ENCODE peak calls at places on chromosomes 12 and 14, in five cellular contexts. One of them, this sample, is unnamed.

GRCh38 chr12:88553941-88554658 is 26.2 kb downstream of the KITLG start:
- DNase-seq in brain microvascular endothelial cell: peak
- DNase-seq in effector memory CD4-positive, alpha-beta T cell: no peak
- DNase-seq in colonic mucosa: no peak
- DNase-seq in GM23248: peak
- DNase-seq in this sample: no peak

GRCh38 chr14:94345344-94346072 is 22.4 kb upstream of the SERPINA6 start:
- DNase-seq in effector memory CD4-positive, alpha-beta T cell: peak
- DNase-seq in colonic mucosa: no peak
- DNase-seq in brain microvascular endothelial cell: peak
- DNase-seq in GM23248: peak
- DNase-seq in this sample: no peak

GRCh38 chr12:11976005-11976404 is 94.7 kb upstream of the BCL2L14 start:
- DNase-seq in brain microvascular endothelial cell: no peak
- DNase-seq in colonic mucosa: no peak
- DNase-seq in GM23248: no peak
- DNase-seq in effector memory CD4-positive, alpha-beta T cell: no peak
- DNase-seq in this sample: no peak

GRCh38 chr14:75278422-75279152 is at the start of gene FOS:
- DNase-seq in brain microvascular endothelial cell: peak
- DNase-seq in GM23248: peak
- DNase-seq in effector memory CD4-positive, alpha-beta T cell: peak
- DNase-seq in colonic mucosa: peak
- DNase-seq in this sample: peak

GRCh38 chr12:14111230-14111865 is 129.9 kb upstream of the GRIN2B start:
- DNase-seq in GM23248: no peak
- DNase-seq in colonic mucosa: no peak
- DNase-seq in effector memory CD4-positive, alpha-beta T cell: no peak
- DNase-seq in brain microvascular endothelial cell: no peak
- DNase-seq in this sample: no peak

GRCh38 chr12:109777544-109777943 is 55.7 kb downstream of the TRPV4 start:
- DNase-seq in colonic mucosa: peak
- DNase-seq in effector memory CD4-positive, alpha-beta T cell: no peak
- DNase-seq in GM23248: peak
- DNase-seq in brain microvascular endothelial cell: peak
- DNase-seq in this sample: peak

GRCh38 chr12:101267111-101267510 is 12.8 kb upstream of the UTP20 start:
- DNase-seq in colonic mucosa: no peak
- DNase-seq in effector memory CD4-positive, alpha-beta T cell: no peak
- DNase-seq in GM23248: no peak
- DNase-seq in brain microvascular endothelial cell: no peak
- DNase-seq in this sample: no peak

GRCh38 chr12:64518396-64518795 is 66.5 kb downstream of the TBK1 start:
- DNase-seq in GM23248: no peak
- DNase-seq in colonic mucosa: no peak
- DNase-seq in brain microvascular endothelial cell: no peak
- DNase-seq in effector memory CD4-positive, alpha-beta T cell: no peak
- DNase-seq in this sample: no peak

GRCh38 chr12:95998611-95999300 is 2.6 kb upstream of the HAL start:
- DNase-seq in GM23248: peak
- DNase-seq in brain microvascular endothelial cell: peak
- DNase-seq in effector memory CD4-positive, alpha-beta T cell: no peak
- DNase-seq in colonic mucosa: peak
- DNase-seq in this sample: peak

GRCh38 chr14:75168586-75169335 is 7.7 kb downstream of the TMED10 start:
- DNase-seq in GM23248: no peak
- DNase-seq in effector memory CD4-positive, alpha-beta T cell: no peak
- DNase-seq in colonic mucosa: no peak
- DNase-seq in brain microvascular endothelial cell: no peak
- DNase-seq in this sample: no peak

GRCh38 chr14:96693986-96694385 is 103.2 kb upstream of the VRK1 start:
- DNase-seq in colonic mucosa: no peak
- DNase-seq in brain microvascular endothelial cell: no peak
- DNase-seq in effector memory CD4-positive, alpha-beta T cell: no peak
- DNase-seq in GM23248: no peak
- DNase-seq in this sample: no peak

GRCh38 chr12:56189918-56190694 is 823 bp upstream of the SMARCC2 start:
- DNase-seq in brain microvascular endothelial cell: peak
- DNase-seq in GM23248: peak
- DNase-seq in effector memory CD4-positive, alpha-beta T cell: peak
- DNase-seq in colonic mucosa: peak
- DNase-seq in this sample: peak

GRCh38 chr14:103775506-103775905 is 59.9 kb downstream of the ZFYVE21 start:
- DNase-seq in effector memory CD4-positive, alpha-beta T cell: no peak
- DNase-seq in brain microvascular endothelial cell: no peak
- DNase-seq in GM23248: no peak
- DNase-seq in colonic mucosa: no peak
- DNase-seq in this sample: no peak

GRCh38 chr12:59372971-59373370 is 222.9 kb upstream of the SLC16A7 start:
- DNase-seq in effector memory CD4-positive, alpha-beta T cell: no peak
- DNase-seq in colonic mucosa: no peak
- DNase-seq in GM23248: peak
- DNase-seq in brain microvascular endothelial cell: peak
- DNase-seq in this sample: no peak

GRCh38 chr14:25116607-25117006 is 66.7 kb upstream of the STXBP6 start:
- DNase-seq in GM23248: peak
- DNase-seq in colonic mucosa: no peak
- DNase-seq in brain microvascular endothelial cell: no peak
- DNase-seq in effector memory CD4-positive, alpha-beta T cell: no peak
- DNase-seq in this sample: no peak

GRCh38 chr14:105200074-105200473 is 19.0 kb upstream of the NUDT14 start:
- DNase-seq in brain microvascular endothelial cell: no peak
- DNase-seq in GM23248: no peak
- DNase-seq in colonic mucosa: no peak
- DNase-seq in effector memory CD4-positive, alpha-beta T cell: no peak
- DNase-seq in this sample: no peak

GRCh38 chr12:110687770-110688169 is 1.1 kb downstream of the HVCN1 start:
- DNase-seq in colonic mucosa: no peak
- DNase-seq in effector memory CD4-positive, alpha-beta T cell: no peak
- DNase-seq in brain microvascular endothelial cell: no peak
- DNase-seq in GM23248: no peak
- DNase-seq in this sample: no peak

GRCh38 chr12:92133795-92134637 is 11.6 kb downstream of the BTG1 start:
- DNase-seq in GM23248: no peak
- DNase-seq in brain microvascular endothelial cell: no peak
- DNase-seq in effector memory CD4-positive, alpha-beta T cell: no peak
- DNase-seq in colonic mucosa: no peak
- DNase-seq in this sample: no peak

GRCh38 chr12:92134638-92135274 is 10.9 kb downstream of the BTG1 start:
- DNase-seq in effector memory CD4-positive, alpha-beta T cell: no peak
- DNase-seq in brain microvascular endothelial cell: no peak
- DNase-seq in colonic mucosa: no peak
- DNase-seq in GM23248: peak
- DNase-seq in this sample: no peak

GRCh38 chr12:92138144-92138543 is 7.5 kb downstream of the BTG1 start:
- DNase-seq in GM23248: peak
- DNase-seq in brain microvascular endothelial cell: no peak
- DNase-seq in effector memory CD4-positive, alpha-beta T cell: no peak
- DNase-seq in colonic mucosa: no peak
- DNase-seq in this sample: no peak

GRCh38 chr12:92136883-92137582 is 8.6 kb downstream of the BTG1 start:
- DNase-seq in effector memory CD4-positive, alpha-beta T cell: no peak
- DNase-seq in colonic mucosa: no peak
- DNase-seq in brain microvascular endothelial cell: peak
- DNase-seq in GM23248: peak
- DNase-seq in this sample: peak

DNA sequence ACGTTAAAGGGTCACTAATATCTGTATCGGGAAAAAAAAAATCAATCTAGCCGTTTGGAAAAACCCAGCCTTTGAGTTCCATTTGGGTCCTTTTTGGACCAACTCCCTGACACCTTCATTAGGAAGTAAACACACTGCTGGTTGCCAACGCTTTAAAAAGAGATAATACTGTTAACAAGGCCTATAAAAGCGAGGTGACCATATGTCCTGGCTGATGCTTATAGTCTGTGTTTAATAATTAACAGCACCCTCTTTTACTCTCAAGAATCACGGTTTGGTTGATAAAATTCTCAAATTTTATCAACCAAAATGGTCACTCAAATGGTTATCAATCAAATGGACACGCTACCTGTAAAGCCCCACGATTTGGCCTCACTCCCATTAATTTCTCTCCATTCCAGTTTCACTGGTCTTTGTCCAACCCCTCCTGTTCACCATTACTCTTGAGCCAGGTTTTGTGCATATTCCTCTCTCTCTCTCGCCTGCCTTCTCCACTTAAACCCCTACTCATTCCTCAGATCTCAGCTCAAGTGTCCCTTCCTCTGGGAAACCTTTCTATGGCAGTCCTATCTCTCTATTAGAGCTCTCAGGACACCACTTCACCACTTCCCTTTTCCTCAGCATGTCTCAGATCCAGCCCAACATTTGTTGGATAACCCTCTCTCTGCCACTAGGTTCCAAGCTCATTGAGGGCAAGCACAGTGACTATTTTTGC is 9.5 kb downstream of the BTG1 start:
- DNase-seq in colonic mucosa: no peak
- DNase-seq in effector memory CD4-positive, alpha-beta T cell: no peak
- DNase-seq in brain microvascular endothelial cell: no peak
- DNase-seq in GM23248: no peak
- DNase-seq in this sample: no peak
- H3K4me3 ChIP-seq in colonic mucosa: no peak
- H3K4me3 ChIP-seq in effector memory CD4-positive, alpha-beta T cell: peak
- H3K4me3 ChIP-seq in brain microvascular endothelial cell: no peak
- H3K4me3 ChIP-seq in GM23248: no peak
- H3K4me3 ChIP-seq in this sample: peak

DNA sequence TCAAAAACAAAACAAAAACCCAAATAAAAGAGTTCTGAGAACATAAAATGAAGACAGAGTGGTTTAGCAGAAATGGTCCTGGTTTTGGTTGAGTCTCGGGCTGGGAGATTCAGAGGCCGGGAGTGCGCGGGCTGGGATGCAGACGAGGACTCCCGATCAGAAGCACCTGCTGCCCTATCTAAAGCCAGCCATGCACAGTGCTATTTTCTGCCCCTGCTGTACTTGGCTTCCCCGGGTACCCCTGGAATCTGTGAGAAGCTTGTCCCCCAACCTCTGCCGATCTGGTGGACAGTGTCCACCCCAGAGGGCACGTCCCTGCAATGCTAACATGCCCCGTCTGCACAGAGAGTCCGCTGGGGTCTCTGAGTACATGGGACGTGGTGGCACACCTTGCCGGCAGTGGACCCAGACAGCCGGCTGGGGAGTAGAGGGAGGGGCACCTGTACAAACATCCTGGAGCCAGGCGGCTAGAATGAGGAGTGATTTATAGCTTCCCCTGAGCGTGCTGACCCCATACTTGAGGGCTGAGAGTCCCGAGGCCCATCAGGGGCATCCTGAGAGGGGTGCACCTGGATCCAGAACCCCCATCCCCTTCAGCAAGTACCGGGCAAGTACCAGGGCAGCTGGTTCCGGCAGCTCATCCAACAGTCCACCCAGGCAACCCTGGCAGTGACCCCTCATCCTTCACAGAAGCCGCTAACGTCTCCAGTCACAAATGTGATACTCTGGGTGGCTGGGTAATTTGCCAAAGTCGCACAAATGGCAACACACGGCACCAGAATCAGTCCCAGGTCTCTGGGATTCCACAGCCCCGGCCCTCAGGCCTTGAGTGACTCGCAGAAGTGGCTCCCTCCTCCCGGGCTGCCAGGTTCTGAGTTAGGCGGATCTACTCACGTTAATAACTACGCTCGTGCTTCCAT is 37.1 kb downstream of the CHGA start:
- DNase-seq in GM23248: no peak
- DNase-seq in colonic mucosa: no peak
- DNase-seq in effector memory CD4-positive, alpha-beta T cell: no peak
- DNase-seq in brain microvascular endothelial cell: no peak
- DNase-seq in this sample: no peak
- H3K27ac ChIP-seq in GM23248: no peak
- H3K27ac ChIP-seq in colonic mucosa: no peak
- H3K27ac ChIP-seq in effector memory CD4-positive, alpha-beta T cell: no peak
- H3K27ac ChIP-seq in brain microvascular endothelial cell: no peak
- H3K27ac ChIP-seq in this sample: no peak

GRCh38 chr14:36665887-36666415 is 4.3 kb downstream of the PAX9 start:
- DNase-seq in GM23248: no peak
- DNase-seq in colonic mucosa: no peak
- DNase-seq in brain microvascular endothelial cell: no peak
- DNase-seq in effector memory CD4-positive, alpha-beta T cell: no peak
- DNase-seq in this sample: no peak
- H3K4me3 ChIP-seq in GM23248: no peak
- H3K4me3 ChIP-seq in colonic mucosa: no peak
- H3K4me3 ChIP-seq in brain microvascular endothelial cell: no peak
- H3K4me3 ChIP-seq in effector memory CD4-positive, alpha-beta T cell: no peak
- H3K4me3 ChIP-seq in this sample: no peak

DNA sequence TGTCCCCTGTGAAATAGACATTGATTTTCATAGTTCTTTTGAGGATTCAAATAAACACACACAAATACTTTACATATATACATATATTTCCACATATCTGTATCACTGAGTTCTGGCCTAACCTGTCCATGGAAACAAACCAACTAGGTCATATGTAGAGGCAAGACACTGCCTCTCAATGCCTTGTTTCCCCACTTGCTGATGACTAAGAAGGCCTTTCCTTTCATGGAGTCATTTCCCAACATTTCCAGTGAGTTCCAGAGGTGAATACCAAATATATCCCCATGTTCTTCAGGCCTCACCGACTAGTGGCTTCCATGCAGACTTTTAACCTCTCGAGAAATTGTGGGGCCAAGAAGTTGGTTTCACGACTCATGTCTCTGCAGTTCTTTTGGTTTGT is 120.8 kb downstream of the DNAI7 start:
- DNase-seq in colonic mucosa: no peak
- DNase-seq in effector memory CD4-positive, alpha-beta T cell: no peak
- DNase-seq in brain microvascular endothelial cell: no peak
- DNase-seq in GM23248: no peak
- DNase-seq in this sample: no peak
- H3K27ac ChIP-seq in colonic mucosa: no peak
- H3K27ac ChIP-seq in effector memory CD4-positive, alpha-beta T cell: no peak
- H3K27ac ChIP-seq in brain microvascular endothelial cell: no peak
- H3K27ac ChIP-seq in GM23248: no peak
- H3K27ac ChIP-seq in this sample: no peak

GRCh38 chr12:52022841-52023181 is 16.1 kb downstream of the TAMALIN start:
- DNase-seq in effector memory CD4-positive, alpha-beta T cell: no peak
- DNase-seq in GM23248: no peak
- DNase-seq in brain microvascular endothelial cell: no peak
- DNase-seq in colonic mucosa: peak
- DNase-seq in this sample: no peak

GRCh38 chr12:52026267-52026666 is 19.5 kb downstream of the TAMALIN start:
- DNase-seq in brain microvascular endothelial cell: no peak
- DNase-seq in effector memory CD4-positive, alpha-beta T cell: no peak
- DNase-seq in GM23248: no peak
- DNase-seq in colonic mucosa: no peak
- DNase-seq in this sample: no peak

GRCh38 chr12:52025301-52026172 is 18.8 kb downstream of the TAMALIN start:
- DNase-seq in brain microvascular endothelial cell: peak
- DNase-seq in colonic mucosa: peak
- DNase-seq in GM23248: peak
- DNase-seq in effector memory CD4-positive, alpha-beta T cell: peak
- DNase-seq in this sample: peak

GRCh38 chr12:52023182-52023975 is 16.6 kb downstream of the TAMALIN start:
- DNase-seq in effector memory CD4-positive, alpha-beta T cell: peak
- DNase-seq in brain microvascular endothelial cell: peak
- DNase-seq in colonic mucosa: peak
- DNase-seq in GM23248: peak
- DNase-seq in this sample: peak

GRCh38 chr12:52023976-52024688 is 17.4 kb downstream of the TAMALIN start:
- DNase-seq in brain microvascular endothelial cell: no peak
- DNase-seq in colonic mucosa: no peak
- DNase-seq in effector memory CD4-positive, alpha-beta T cell: no peak
- DNase-seq in GM23248: no peak
- DNase-seq in this sample: no peak
- H3K4me3 ChIP-seq in brain microvascular endothelial cell: peak
- H3K4me3 ChIP-seq in colonic mucosa: peak
- H3K4me3 ChIP-seq in effector memory CD4-positive, alpha-beta T cell: peak
- H3K4me3 ChIP-seq in GM23248: peak
- H3K4me3 ChIP-seq in this sample: peak

GRCh38 chr12:63222582-63222981 is 71.6 kb upstream of the AVPR1A start:
- DNase-seq in GM23248: no peak
- DNase-seq in brain microvascular endothelial cell: no peak
- DNase-seq in effector memory CD4-positive, alpha-beta T cell: no peak
- DNase-seq in colonic mucosa: no peak
- DNase-seq in this sample: no peak
- H3K27ac ChIP-seq in GM23248: no peak
- H3K27ac ChIP-seq in brain microvascular endothelial cell: no peak
- H3K27ac ChIP-seq in effector memory CD4-positive, alpha-beta T cell: no peak
- H3K27ac ChIP-seq in colonic mucosa: no peak
- H3K27ac ChIP-seq in this sample: no peak

This sample was measured in CD8-positive, alpha-beta memory T cell.